ENCODE peak calls at places on chromosomes 2 and 18, in seven cellular contexts. K is colonic mucosa, O is fibroblast of lung, C is cardiac fibroblast, A is stomach, N is psoas muscle, E is bronchial epithelial cell. L is an unnamed sample.

GRCh38 chr2:179020156-179020750 is 29.7 kb downstream of the CCDC141 start:
- DNase-seq in N (no peak), K (peak), A (peak), O (no peak), C (peak), E (peak), L (no peak)

GRCh38 chr2:28274911-28275685 is 117.6 kb upstream of the FOSL2 start:
- DNase-seq in O (peak), A (peak), N (peak), C (peak), E (peak), K (peak), L (peak)

GRCh38 chr18:23049698-23050373 is 85.4 kb upstream of the CABLES1 start:
- DNase-seq in A (no peak), K (no peak), O (no peak), E (no peak), C (no peak), N (no peak), L (no peak)

GRCh38 chr2:156518160-156518559 is 82.0 kb downstream of the GPD2 start:
- DNase-seq in K (no peak), E (no peak), A (no peak), C (no peak), N (no peak), O (no peak), L (no peak)

GRCh38 chr2:55771612-55772011 is 78.0 kb upstream of the PNPT1 start:
- DNase-seq in K (no peak), C (peak), E (peak), N (no peak), O (peak), A (no peak), L (peak)

GRCh38 chr18:49817947-49818346 is 4.6 kb upstream of the ACAA2 start:
- DNase-seq in N (no peak), K (peak), C (no peak), E (no peak), A (no peak), O (no peak), L (no peak)

GRCh38 chr2:64730551-64731305 is 77.0 kb upstream of the SERTAD2 start:
- DNase-seq in K (peak), O (peak), A (peak), N (peak), E (peak), C (peak), L (peak)

GRCh38 chr2:195592101-195592500 is 64.9 kb upstream of the SLC39A10 start:
- DNase-seq in C (peak), K (no peak), A (no peak), O (no peak), E (no peak), N (no peak), L (no peak)

GRCh38 chr2:47119001-47119400 is 36.1 kb downstream of the STPG4 start:
- DNase-seq in C (peak), E (peak), K (no peak), A (no peak), O (peak), N (no peak), L (peak)

GRCh38 chr2:19474128-19474527 is 115.7 kb upstream of the OSR1 start:
- DNase-seq in A (no peak), K (peak), N (no peak), E (peak), O (peak), C (peak), L (peak)

GRCh38 chr2:108069515-108070310 is 83.4 kb downstream of the SLC5A7 start:
- DNase-seq in O (no peak), N (no peak), E (no peak), K (no peak), A (no peak), C (no peak), L (no peak)

GRCh38 chr2:55781542-55781941 is 87.9 kb upstream of the PNPT1 start:
- DNase-seq in O (no peak), E (no peak), K (no peak), A (no peak), C (no peak), N (no peak), L (no peak)

GRCh38 chr2:20213651-20214565 is 11.0 kb downstream of the SDC1 start:
- DNase-seq in A (no peak), E (peak), K (no peak), C (no peak), O (no peak), N (no peak), L (no peak)

GRCh38 chr2:102285368-102285767 is 26.0 kb upstream of the IL1RL1 start:
- DNase-seq in N (no peak), A (no peak), K (no peak), O (peak), E (no peak), C (no peak), L (no peak)

GRCh38 chr2:19529663-19530062 is 171.2 kb upstream of the OSR1 start:
- DNase-seq in C (no peak), N (no peak), O (no peak), K (no peak), E (no peak), A (no peak), L (no peak)

GRCh38 chr2:133887676-133888040 is 319.4 kb upstream of the NCKAP5 start:
- DNase-seq in O (no peak), E (peak), A (no peak), K (no peak), C (no peak), N (no peak), L (no peak)

GRCh38 chr18:14964002-14964401 is 216.0 kb downstream of the ANKRD30B start:
- DNase-seq in E (no peak), K (no peak), C (no peak), N (no peak), A (no peak), O (no peak), L (no peak)

GRCh38 chr2:60741588-60741987 is 14.5 kb upstream of the PAPOLG start:
- DNase-seq in K (no peak), O (no peak), C (peak), N (no peak), E (no peak), A (no peak), L (no peak)

GRCh38 chr2:226295123-226295522 is 504.5 kb downstream of the IRS1 start:
- DNase-seq in N (no peak), E (no peak), K (no peak), C (peak), O (peak), A (no peak), L (no peak)

GRCh38 chr2:174492963-174493431 is 6.2 kb upstream of the GPR155 start:
- DNase-seq in C (no peak), N (no peak), E (no peak), K (no peak), O (no peak), A (no peak), L (no peak)

GRCh38 chr18:22342625-22343024 is 75.1 kb downstream of the CTAGE1 start:
- DNase-seq in C (peak), O (peak), A (peak), N (no peak), K (peak), E (peak), L (peak)

GRCh38 chr2:226973821-226974220 is 138.0 kb downstream of the RHBDD1 start:
- DNase-seq in A (no peak), K (no peak), O (no peak), N (no peak), E (no peak), C (no peak), L (no peak)

GRCh38 chr2:172109670-172110421 is 7.1 kb upstream of the DLX2 start:
- DNase-seq in C (no peak), K (no peak), A (no peak), E (no peak), N (no peak), O (no peak), L (no peak)

GRCh38 chr2:119523959-119524694 is at the start of gene SCTR:
- DNase-seq in K (no peak), C (no peak), A (peak), N (no peak), E (no peak), O (no peak), L (no peak)

GRCh38 chr18:66724664-66725356 is 120.9 kb upstream of the CDH19 start:
- DNase-seq in K (peak), C (peak), A (peak), N (no peak), E (peak), O (peak), L (no peak)

GRCh38 chr2:65228249-65228750 is 669 bp downstream of the ACTR2 start:
- DNase-seq in O (peak), N (no peak), E (peak), C (peak), K (peak), A (no peak), L (no peak)

GRCh38 chr2:151407281-151407680 is 2.4 kb upstream of the RIF1 start:
- DNase-seq in C (no peak), E (no peak), O (no peak), A (no peak), K (no peak), N (no peak), L (no peak)

GRCh38 chr2:151405376-151405775 is 4.3 kb upstream of the RIF1 start:
- DNase-seq in A (no peak), E (peak), C (no peak), K (no peak), N (no peak), O (no peak), L (no peak)

GRCh38 chr2:151410485-151410833 is 757 bp downstream of the RIF1 start:
- DNase-seq in K (peak), O (peak), C (peak), A (peak), E (peak), N (no peak), L (no peak)

GRCh38 chr2:151409601-151410484 is at the start of gene RIF1:
- DNase-seq in O (peak), K (peak), N (peak), E (peak), A (peak), C (peak), L (peak)

DNA sequence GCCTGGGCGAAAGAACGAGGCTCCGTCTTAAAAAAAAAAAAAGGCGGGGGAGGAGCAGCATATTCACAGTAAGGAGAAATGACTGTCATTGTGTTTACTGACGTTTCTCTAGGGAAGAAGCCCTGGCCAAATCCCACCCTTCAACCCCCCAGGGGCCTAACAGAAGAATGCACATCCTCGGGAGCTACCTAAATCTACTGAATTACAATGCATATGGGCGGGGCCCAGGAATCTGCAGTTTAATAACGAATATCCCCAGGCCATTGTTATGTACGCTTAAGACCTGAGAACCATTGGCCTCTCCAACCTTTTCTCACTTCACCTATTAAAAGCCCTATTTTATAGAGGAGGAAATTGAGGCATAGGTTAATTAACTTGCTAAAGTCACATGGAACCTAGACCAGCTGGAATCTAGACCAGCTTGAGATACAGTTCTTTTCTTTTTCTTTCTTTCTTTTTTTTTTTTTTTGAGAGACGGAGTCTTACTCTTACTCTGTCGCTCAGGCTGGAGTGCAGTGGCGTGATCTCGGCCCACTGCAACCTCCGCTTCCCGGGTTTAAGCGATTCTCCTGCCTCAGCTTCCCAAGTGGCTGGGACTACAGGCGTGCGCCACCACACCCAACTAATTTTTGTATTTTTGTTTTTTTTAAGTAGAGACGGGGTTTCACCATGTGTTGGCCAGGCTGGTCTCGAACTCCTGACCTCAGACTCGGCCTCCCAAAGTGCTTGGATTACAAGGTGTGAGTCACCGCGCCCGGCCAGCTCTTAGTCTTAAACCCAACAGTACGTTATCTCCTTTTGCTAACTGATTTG is 708 bp upstream of the RIF1 start:
- DNase-seq in A (no peak), C (no peak), K (no peak), E (no peak), N (no peak), O (no peak), L (no peak)
- H3K4me3 ChIP-seq in A (peak), C (peak), K (peak), E (no peak), N (peak), O (no peak), L (peak)

GRCh38 chr2:231670892-231671616 is 37.3 kb upstream of the PTMA start:
- DNase-seq in N (no peak), C (no peak), K (peak), E (no peak), O (no peak), A (peak), L (no peak)
- TF ChIP-seq CTCF in N (peak), C (peak), K (peak), E (no peak), O (no peak), A (no peak), L (no peak)

GRCh38 chr2:164757934-164758695 is 83.5 kb downstream of the COBLL1 start:
- DNase-seq in K (no peak), N (no peak), A (no peak), C (peak), E (peak), O (peak), L (peak)
- H3K4me3 ChIP-seq in K (no peak), N (no peak), A (no peak), C (no peak), E (no peak), O (no peak), L (no peak)

DNA sequence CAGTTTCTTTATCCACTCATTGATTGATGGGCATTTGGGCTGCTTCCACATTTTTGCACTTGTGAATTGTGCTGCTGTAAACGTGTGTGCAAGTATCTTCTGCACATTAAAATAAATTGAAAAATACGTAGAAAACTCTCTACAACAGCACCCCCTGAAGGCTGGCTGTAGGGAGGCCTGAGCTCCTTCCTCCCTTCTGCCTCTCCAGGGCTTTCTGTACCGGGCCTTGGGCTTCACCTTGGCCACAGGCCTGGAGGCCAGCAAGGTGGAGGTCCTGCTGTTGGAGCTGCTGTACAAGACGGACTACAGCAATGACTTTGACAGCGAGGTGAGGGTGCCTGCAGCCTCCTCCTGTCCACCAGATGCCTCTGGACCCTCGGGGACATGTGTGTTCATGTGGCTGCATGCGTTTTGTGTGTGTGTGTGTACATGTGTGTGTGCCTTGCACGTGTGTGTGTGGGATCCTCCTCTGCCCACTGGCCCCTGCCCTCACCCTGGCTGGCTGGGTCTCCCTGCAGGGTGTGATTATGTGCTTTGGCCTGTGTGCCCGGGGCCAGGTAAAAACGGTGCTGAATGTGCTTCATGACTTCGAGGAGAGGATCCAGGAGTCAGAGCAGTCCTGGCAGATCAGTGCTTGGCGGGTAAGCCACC is 29.2 kb downstream of the MROH2A start:
- DNase-seq in N (no peak), C (no peak), E (no peak), O (no peak), A (peak), K (no peak), L (no peak)
- TF ChIP-seq CTCF in N (no peak), C (no peak), E (no peak), O (no peak), A (no peak), K (no peak), L (no peak)

DNA sequence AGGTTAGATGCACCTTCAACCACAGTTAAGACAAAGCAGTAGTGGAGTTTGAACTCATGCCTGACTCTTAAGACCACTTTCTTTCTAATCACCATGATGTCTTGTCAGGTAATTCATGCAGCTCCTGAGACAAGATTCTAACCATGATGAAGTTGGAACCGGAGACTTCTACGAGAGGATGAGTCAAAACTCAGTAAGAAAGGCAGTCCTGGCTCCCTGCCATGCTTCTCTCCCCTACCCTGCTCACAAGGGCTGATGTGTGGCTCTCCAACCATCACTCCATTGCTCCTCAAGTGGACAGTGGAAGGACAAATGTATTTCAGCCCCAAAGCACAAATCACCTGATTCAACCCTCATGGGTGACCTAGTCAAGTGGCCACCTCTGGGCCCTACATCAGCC is 3.2 kb downstream of the CYRIA start:
- DNase-seq in A (no peak), C (peak), E (peak), O (peak), N (peak), K (peak), L (no peak)
- H3K4me3 ChIP-seq in A (no peak), C (no peak), E (no peak), O (no peak), N (no peak), K (no peak), L (no peak)

GRCh38 chr2:85017436-85018048 is 46.6 kb downstream of the KCMF1 start:
- DNase-seq in C (peak), K (no peak), N (no peak), O (no peak), E (peak), A (no peak), L (peak)
- TF ChIP-seq CTCF in C (peak), K (no peak), N (peak), O (no peak), E (no peak), A (no peak), L (no peak)

GRCh38 chr2:88167740-88168139 is 2.4 kb upstream of the THNSL2 start:
- DNase-seq in A (no peak), N (no peak), E (peak), K (no peak), C (no peak), O (no peak), L (no peak)
- H3K4me3 ChIP-seq in A (no peak), N (no peak), E (no peak), K (no peak), C (no peak), O (no peak), L (no peak)